ENCODE peak calls at places on chromosomes 12 and 14, in nine cellular contexts. I is activated naive CD4-positive, alpha-beta T cell treated with anti-CD3 and anti-CD28 coated beads, Interleukin-2, amount 50 U/mL, for 16 hours; M is T-helper 9 cell; J is posterior cingulate gyrus; F is HFFc6; N is SW 1271; W is activated CD4-positive, alpha-beta T cell treated with anti-CD3 and anti-CD28 coated beads for 48 hours; O is NCI-H2081; L is T-helper 1 cell. T is an unnamed sample.

GRCh38 chr14:99971929-99972747 is 93.1 kb upstream of the EVL start:
- DNase-seq in I (peak; percentile 22), M (no peak), J (no peak), F (no peak), N (no peak), W (peak; percentile 25), O (peak; percentile 22), L (no peak), T (no peak)

GRCh38 chr14:68819260-68819691 is 26.4 kb upstream of the ZFP36L1 start:
- DNase-seq in I (peak; percentile 41), M (no peak), J (no peak), F (peak; percentile 70), N (no peak), W (peak; percentile 67), O (no peak), L (no peak), T (no peak)

GRCh38 chr12:76470028-76470939 is 89.3 kb downstream of the OSBPL8 start:
- DNase-seq in I (no peak), M (no peak), J (no peak), F (peak; percentile 85), N (peak; percentile 76), W (no peak), O (no peak), L (no peak), T (no peak)

GRCh38 chr12:58489394-58489793 is 430.9 kb downstream of the LRIG3 start:
- DNase-seq in I (no peak), M (no peak), J (no peak), F (no peak), N (no peak), W (no peak), O (no peak), L (no peak), T (no peak)

GRCh38 chr12:48001426-48002178 is 2.7 kb downstream of the COL2A1 start:
- DNase-seq in I (no peak), M (no peak), J (no peak), F (peak; percentile 15), N (peak; percentile 10), W (peak; percentile 11), O (no peak), L (no peak), T (no peak)

GRCh38 chr12:110355080-110355479 is 48.4 kb downstream of the ANAPC7 start:
- DNase-seq in I (no peak), M (peak; percentile 13), J (no peak), F (peak; percentile 18), N (peak; percentile 27), W (peak; percentile 35), O (no peak), L (peak; percentile 11), T (no peak)

GRCh38 chr14:73721101-73721821 is 7.1 kb upstream of the PNMA1 start:
- DNase-seq in I (no peak), M (no peak), J (no peak), F (no peak), N (no peak), W (no peak), O (no peak), L (no peak), T (no peak)

GRCh38 chr12:28937196-28937595 is 211.9 kb upstream of the FAR2 start:
- DNase-seq in I (no peak), M (no peak), J (no peak), F (no peak), N (no peak), W (no peak), O (no peak), L (no peak), T (no peak)

GRCh38 chr12:40229690-40230651 is 5.2 kb downstream of the LRRK2 start:
- DNase-seq in I (no peak), M (no peak), J (no peak), F (no peak), N (no peak), W (no peak), O (no peak), L (no peak), T (no peak)

GRCh38 chr14:88026890-88027289 is 22.0 kb downstream of the GPR65 start:
- DNase-seq in I (no peak), M (no peak), J (no peak), F (no peak), N (no peak), W (no peak), O (no peak), L (no peak), T (no peak)

T was measured in caudate nucleus.